ENCODE peak calls at places on chromosomes 11 and 22, in nine cellular contexts. One of them, this sample, is unnamed.

GRCh38 chr11:93089474-93090102 is 108.2 kb downstream of the SLC36A4 start:
- DNase-seq in fibroblast of mammary gland: peak
- DNase-seq in choroid plexus epithelial cell: peak
- DNase-seq in breast epithelium: no peak
- DNase-seq in fibroblast of the aortic adventitia: peak
- DNase-seq in left ventricle myocardium inferior: no peak
- DNase-seq in GM10248: peak
- DNase-seq in D721Med: no peak
- DNase-seq in retinal pigment epithelial cell: no peak
- DNase-seq in this sample: peak

GRCh38 chr11:116030697-116031331 is 526.6 kb upstream of the CADM1 start:
- DNase-seq in fibroblast of mammary gland: no peak
- DNase-seq in choroid plexus epithelial cell: no peak
- DNase-seq in breast epithelium: no peak
- DNase-seq in fibroblast of the aortic adventitia: no peak
- DNase-seq in left ventricle myocardium inferior: no peak
- DNase-seq in GM10248: peak
- DNase-seq in D721Med: no peak
- DNase-seq in retinal pigment epithelial cell: no peak
- DNase-seq in this sample: no peak

GRCh38 chr11:130892847-130893246 is 23.4 kb downstream of the SNX19 start:
- DNase-seq in fibroblast of mammary gland: no peak
- DNase-seq in choroid plexus epithelial cell: no peak
- DNase-seq in breast epithelium: no peak
- DNase-seq in fibroblast of the aortic adventitia: no peak
- DNase-seq in left ventricle myocardium inferior: no peak
- DNase-seq in GM10248: no peak
- DNase-seq in D721Med: no peak
- DNase-seq in retinal pigment epithelial cell: no peak
- DNase-seq in this sample: no peak

GRCh38 chr11:61834278-61835004 is 6.3 kb downstream of the FADS2 start:
- DNase-seq in fibroblast of mammary gland: peak
- DNase-seq in choroid plexus epithelial cell: peak
- DNase-seq in breast epithelium: no peak
- DNase-seq in fibroblast of the aortic adventitia: peak
- DNase-seq in left ventricle myocardium inferior: peak
- DNase-seq in GM10248: peak
- DNase-seq in D721Med: no peak
- DNase-seq in retinal pigment epithelial cell: no peak
- DNase-seq in this sample: peak

GRCh38 chr11:46741600-46742484 is 22.8 kb downstream of the F2 start:
- DNase-seq in fibroblast of mammary gland: peak
- DNase-seq in choroid plexus epithelial cell: no peak
- DNase-seq in breast epithelium: no peak
- DNase-seq in fibroblast of the aortic adventitia: no peak
- DNase-seq in left ventricle myocardium inferior: no peak
- DNase-seq in GM10248: no peak
- DNase-seq in D721Med: no peak
- DNase-seq in retinal pigment epithelial cell: no peak
- DNase-seq in this sample: no peak

GRCh38 chr22:26848244-26848920 is 191.0 kb downstream of the MIAT start:
- DNase-seq in fibroblast of mammary gland: peak
- DNase-seq in choroid plexus epithelial cell: peak
- DNase-seq in breast epithelium: no peak
- DNase-seq in fibroblast of the aortic adventitia: peak
- DNase-seq in left ventricle myocardium inferior: no peak
- DNase-seq in GM10248: no peak
- DNase-seq in D721Med: no peak
- DNase-seq in retinal pigment epithelial cell: peak
- DNase-seq in this sample: peak

GRCh38 chr11:8201524-8202365 is 32.9 kb upstream of the RIC3 start:
- DNase-seq in fibroblast of mammary gland: no peak
- DNase-seq in choroid plexus epithelial cell: no peak
- DNase-seq in breast epithelium: no peak
- DNase-seq in fibroblast of the aortic adventitia: no peak
- DNase-seq in left ventricle myocardium inferior: no peak
- DNase-seq in GM10248: peak
- DNase-seq in D721Med: no peak
- DNase-seq in retinal pigment epithelial cell: no peak
- DNase-seq in this sample: no peak

GRCh38 chr22:37229012-37229804 is 14.9 kb downstream of the RAC2 start:
- DNase-seq in fibroblast of mammary gland: peak
- DNase-seq in choroid plexus epithelial cell: peak
- DNase-seq in breast epithelium: no peak
- DNase-seq in fibroblast of the aortic adventitia: peak
- DNase-seq in left ventricle myocardium inferior: no peak
- DNase-seq in GM10248: no peak
- DNase-seq in D721Med: no peak
- DNase-seq in retinal pigment epithelial cell: peak
- DNase-seq in this sample: peak

GRCh38 chr11:20013346-20014066 is 146.8 kb downstream of the DBX1 start:
- DNase-seq in fibroblast of mammary gland: no peak
- DNase-seq in choroid plexus epithelial cell: peak
- DNase-seq in breast epithelium: no peak
- DNase-seq in fibroblast of the aortic adventitia: peak
- DNase-seq in left ventricle myocardium inferior: peak
- DNase-seq in GM10248: no peak
- DNase-seq in D721Med: no peak
- DNase-seq in retinal pigment epithelial cell: no peak
- DNase-seq in this sample: peak

DNA sequence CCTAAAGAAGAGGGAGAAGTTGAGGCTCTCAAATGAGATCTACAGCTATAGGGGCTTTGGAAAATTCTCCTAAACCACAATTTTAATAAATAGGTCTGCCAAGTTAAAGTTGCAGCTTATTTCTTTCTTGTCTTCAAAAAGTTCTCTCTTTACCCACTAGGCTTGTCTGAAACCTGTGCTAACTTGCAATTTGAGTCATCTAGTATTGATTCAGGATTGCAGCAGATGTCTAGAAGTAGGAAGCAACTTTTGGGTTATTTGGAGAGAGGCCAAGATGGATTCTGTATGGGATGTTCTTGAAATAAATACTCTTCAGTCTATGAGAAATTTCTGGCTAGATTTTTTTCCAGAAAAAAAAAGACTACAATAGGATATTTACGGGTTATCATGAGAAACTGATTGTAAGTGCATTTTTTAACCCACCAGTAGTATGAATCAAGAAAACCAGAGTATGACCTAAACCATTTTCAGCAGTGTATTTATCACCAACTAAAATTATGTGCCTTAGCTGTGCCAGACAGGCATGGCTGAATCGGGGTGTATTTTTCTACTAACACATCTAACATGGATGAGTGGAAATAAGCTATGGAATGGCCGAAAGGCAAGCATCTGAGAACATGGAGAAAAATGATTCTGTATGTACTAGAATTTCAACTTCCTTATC is 4.9 kb upstream of the RAB38 start:
- DNase-seq in fibroblast of mammary gland: peak
- DNase-seq in choroid plexus epithelial cell: peak
- DNase-seq in breast epithelium: no peak
- DNase-seq in fibroblast of the aortic adventitia: peak
- DNase-seq in left ventricle myocardium inferior: no peak
- DNase-seq in GM10248: no peak
- DNase-seq in D721Med: no peak
- DNase-seq in retinal pigment epithelial cell: no peak
- DNase-seq in this sample: peak
- TF ChIP-seq CTCF in fibroblast of mammary gland: no peak
- TF ChIP-seq CTCF in choroid plexus epithelial cell: no peak
- TF ChIP-seq CTCF in breast epithelium: no peak
- TF ChIP-seq CTCF in fibroblast of the aortic adventitia: peak
- TF ChIP-seq CTCF in left ventricle myocardium inferior: no peak
- TF ChIP-seq CTCF in GM10248: no peak
- TF ChIP-seq CTCF in D721Med: no peak
- TF ChIP-seq CTCF in retinal pigment epithelial cell: no peak
- TF ChIP-seq CTCF in this sample: no peak

DNA sequence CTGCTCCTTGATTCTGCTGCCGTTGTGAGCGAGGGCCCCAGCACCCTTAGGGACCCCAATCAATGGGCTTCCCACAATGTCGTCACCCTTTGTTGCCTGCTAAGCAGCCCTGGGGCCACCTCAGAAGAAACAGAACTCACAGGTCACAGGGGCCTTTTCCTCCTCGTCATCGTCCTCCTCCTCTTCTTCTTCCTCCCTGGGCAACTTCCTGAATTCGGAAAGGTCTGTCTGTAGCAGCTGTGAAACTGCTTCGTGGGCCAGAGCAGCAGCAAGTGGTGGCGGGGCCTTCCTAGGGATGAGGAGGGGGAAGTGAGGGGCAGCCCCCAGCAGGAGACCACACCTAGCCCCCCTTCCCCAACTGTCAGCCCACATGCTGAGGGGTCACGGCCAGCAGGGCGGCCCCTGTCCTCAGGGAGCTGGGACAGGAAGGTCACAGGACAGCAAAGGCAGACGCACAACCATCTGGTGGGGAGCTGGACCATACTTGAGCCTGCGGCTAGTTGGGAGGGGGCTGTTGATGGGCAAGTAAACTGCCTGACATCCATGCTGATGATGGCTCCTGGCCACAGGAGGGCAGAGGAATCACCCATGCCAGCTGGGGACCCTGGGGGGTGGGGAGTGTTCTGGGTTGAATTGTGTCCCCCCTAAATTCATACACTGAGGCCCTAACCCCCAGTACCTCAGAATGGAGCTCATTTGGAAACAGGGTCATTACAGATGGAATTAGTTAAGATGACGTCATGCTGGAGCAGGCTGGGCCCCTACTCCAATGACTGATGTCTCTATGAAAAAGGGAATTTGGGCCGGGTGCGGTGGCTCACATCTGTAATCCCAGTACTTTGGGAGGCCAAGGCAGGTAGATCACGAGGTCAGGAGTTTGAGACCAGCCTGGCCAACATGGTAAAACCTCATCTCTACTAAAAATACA is 13.0 kb downstream of the PPM1F start:
- DNase-seq in fibroblast of mammary gland: peak
- DNase-seq in choroid plexus epithelial cell: no peak
- DNase-seq in breast epithelium: no peak
- DNase-seq in fibroblast of the aortic adventitia: no peak
- DNase-seq in left ventricle myocardium inferior: no peak
- DNase-seq in GM10248: no peak
- DNase-seq in D721Med: no peak
- DNase-seq in retinal pigment epithelial cell: no peak
- DNase-seq in this sample: no peak
- TF ChIP-seq CTCF in fibroblast of mammary gland: no peak
- TF ChIP-seq CTCF in choroid plexus epithelial cell: no peak
- TF ChIP-seq CTCF in breast epithelium: no peak
- TF ChIP-seq CTCF in fibroblast of the aortic adventitia: no peak
- TF ChIP-seq CTCF in left ventricle myocardium inferior: no peak
- TF ChIP-seq CTCF in GM10248: no peak
- TF ChIP-seq CTCF in D721Med: no peak
- TF ChIP-seq CTCF in retinal pigment epithelial cell: no peak
- TF ChIP-seq CTCF in this sample: no peak

DNA sequence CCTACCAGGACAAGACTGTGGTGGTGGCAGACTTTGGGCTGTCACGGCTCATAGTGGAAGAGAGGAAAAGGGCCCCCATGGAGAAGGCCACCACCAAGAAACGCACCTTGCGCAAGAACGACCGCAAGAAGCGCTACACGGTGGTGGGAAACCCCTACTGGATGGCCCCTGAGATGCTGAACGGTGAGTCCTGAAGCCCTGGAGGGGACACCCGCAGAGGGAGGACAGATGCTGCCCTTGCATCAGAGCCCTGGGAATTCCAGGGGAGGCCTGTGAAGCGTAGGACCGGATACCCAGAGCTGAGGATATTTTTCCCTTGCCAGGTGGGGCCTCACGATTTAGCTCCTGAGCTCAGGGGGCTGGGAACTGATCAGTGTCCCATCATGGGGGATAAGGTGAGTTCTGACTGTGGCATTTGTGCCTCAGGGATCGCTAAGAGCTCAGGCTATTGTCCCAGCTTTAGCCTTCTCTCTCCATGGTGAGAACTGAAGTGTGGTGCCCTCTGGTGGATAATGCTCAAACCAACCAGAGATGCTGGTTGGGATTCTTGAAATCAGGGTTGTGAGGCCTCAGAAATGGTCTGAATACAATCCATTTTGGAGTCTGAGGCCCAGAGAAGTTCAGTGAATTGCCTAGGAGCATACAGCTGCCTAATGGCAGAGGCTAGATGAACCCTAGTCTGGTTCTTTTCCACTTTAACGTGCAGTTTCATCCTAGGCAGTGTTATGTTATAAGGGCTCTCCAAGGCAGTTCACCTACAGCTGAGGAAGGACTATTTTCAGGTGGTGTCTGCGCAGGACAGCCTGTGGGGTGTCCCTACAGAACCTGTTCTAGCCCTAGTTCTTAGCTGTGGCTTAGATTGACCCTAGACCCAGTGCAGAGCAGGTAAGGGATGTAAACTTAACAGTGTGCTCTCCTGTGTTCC is 19.5 kb downstream of the PIK3IP1 start:
- DNase-seq in fibroblast of mammary gland: peak
- DNase-seq in choroid plexus epithelial cell: peak
- DNase-seq in breast epithelium: no peak
- DNase-seq in fibroblast of the aortic adventitia: peak
- DNase-seq in left ventricle myocardium inferior: no peak
- DNase-seq in GM10248: peak
- DNase-seq in D721Med: no peak
- DNase-seq in retinal pigment epithelial cell: no peak
- DNase-seq in this sample: peak
- TF ChIP-seq CTCF in fibroblast of mammary gland: peak
- TF ChIP-seq CTCF in choroid plexus epithelial cell: peak
- TF ChIP-seq CTCF in breast epithelium: peak
- TF ChIP-seq CTCF in fibroblast of the aortic adventitia: peak
- TF ChIP-seq CTCF in left ventricle myocardium inferior: peak
- TF ChIP-seq CTCF in GM10248: peak
- TF ChIP-seq CTCF in D721Med: peak
- TF ChIP-seq CTCF in retinal pigment epithelial cell: peak
- TF ChIP-seq CTCF in this sample: peak

GRCh38 chr11:66958232-66958955 is at the start of gene PC:
- DNase-seq in fibroblast of mammary gland: peak
- DNase-seq in choroid plexus epithelial cell: peak
- DNase-seq in breast epithelium: peak
- DNase-seq in fibroblast of the aortic adventitia: peak
- DNase-seq in left ventricle myocardium inferior: peak
- DNase-seq in GM10248: peak
- DNase-seq in D721Med: peak
- DNase-seq in retinal pigment epithelial cell: peak
- DNase-seq in this sample: peak

GRCh38 chr11:66958956-66959274 is 732 bp upstream of the PC start:
- DNase-seq in fibroblast of mammary gland: no peak
- DNase-seq in choroid plexus epithelial cell: no peak
- DNase-seq in breast epithelium: no peak
- DNase-seq in fibroblast of the aortic adventitia: no peak
- DNase-seq in left ventricle myocardium inferior: no peak
- DNase-seq in GM10248: no peak
- DNase-seq in D721Med: no peak
- DNase-seq in retinal pigment epithelial cell: no peak
- DNase-seq in this sample: no peak

GRCh38 chr11:66953431-66953833 is 4.8 kb downstream of the PC start:
- DNase-seq in fibroblast of mammary gland: no peak
- DNase-seq in choroid plexus epithelial cell: no peak
- DNase-seq in breast epithelium: no peak
- DNase-seq in fibroblast of the aortic adventitia: no peak
- DNase-seq in left ventricle myocardium inferior: no peak
- DNase-seq in GM10248: no peak
- DNase-seq in D721Med: no peak
- DNase-seq in retinal pigment epithelial cell: no peak
- DNase-seq in this sample: no peak

GRCh38 chr11:66957971-66958231 is 282 bp downstream of the PC start:
- DNase-seq in fibroblast of mammary gland: no peak
- DNase-seq in choroid plexus epithelial cell: no peak
- DNase-seq in breast epithelium: no peak
- DNase-seq in fibroblast of the aortic adventitia: no peak
- DNase-seq in left ventricle myocardium inferior: no peak
- DNase-seq in GM10248: no peak
- DNase-seq in D721Med: peak
- DNase-seq in retinal pigment epithelial cell: no peak
- DNase-seq in this sample: no peak

GRCh38 chr11:66956689-66957290 is 1.4 kb downstream of the PC start:
- DNase-seq in fibroblast of mammary gland: peak
- DNase-seq in choroid plexus epithelial cell: peak
- DNase-seq in breast epithelium: peak
- DNase-seq in fibroblast of the aortic adventitia: peak
- DNase-seq in left ventricle myocardium inferior: no peak
- DNase-seq in GM10248: no peak
- DNase-seq in D721Med: no peak
- DNase-seq in retinal pigment epithelial cell: no peak
- DNase-seq in this sample: peak
- TF ChIP-seq CTCF in fibroblast of mammary gland: peak
- TF ChIP-seq CTCF in choroid plexus epithelial cell: peak
- TF ChIP-seq CTCF in breast epithelium: no peak
- TF ChIP-seq CTCF in fibroblast of the aortic adventitia: peak
- TF ChIP-seq CTCF in left ventricle myocardium inferior: no peak
- TF ChIP-seq CTCF in GM10248: no peak
- TF ChIP-seq CTCF in D721Med: no peak
- TF ChIP-seq CTCF in retinal pigment epithelial cell: peak
- TF ChIP-seq CTCF in this sample: peak

This sample was measured in fibroblast of pulmonary artery.